ENCODE peak calls at places on chromosome 7, in nine cellular contexts. N is adrenal gland, I is GM23338, S is heart left ventricle, U is K562, L is mucosa of descending colon, P is IMR-90, G is spleen, B is colonic mucosa. J is an unnamed sample. For H3K36me3, the result is how much of the 10 kb centered on the place peaks cover.

GRCh38 chr7:21450876-21451275 is 23.0 kb downstream of the SP4 start:
- DNase-seq in G (no peak), P (no peak), I (no peak), U (no peak), S (no peak), N (no peak), B (no peak), L (no peak), J (no peak)

GRCh38 chr7:24587853-24588252 is 14.6 kb downstream of the PALS2 start:
- DNase-seq in B (no peak), I (peak), L (no peak), N (no peak), U (peak), G (no peak), P (no peak), S (no peak), J (no peak)

GRCh38 chr7:111030358-111030735 is 60.6 kb upstream of the LRRN3 start:
- DNase-seq in L (no peak), B (no peak), P (no peak), S (no peak), I (no peak), U (no peak), G (no peak), N (no peak), J (no peak)

GRCh38 chr7:106952658-106953231 is 87.7 kb downstream of the PIK3CG start:
- DNase-seq in U (peak), N (peak), B (peak), I (no peak), G (no peak), L (no peak), P (no peak), S (peak), J (peak)

GRCh38 chr7:150363872-150364271 is 4.8 kb upstream of the REPIN1 start:
- DNase-seq in N (no peak), S (no peak), U (no peak), P (no peak), B (no peak), I (no peak), G (no peak), L (no peak), J (no peak)

GRCh38 chr7:153422291-153423189 is 629.7 kb upstream of the DPP6 start:
- DNase-seq in U (no peak), S (no peak), P (no peak), N (no peak), L (no peak), B (no peak), I (no peak), G (no peak), J (no peak)

GRCh38 chr7:121163699-121164098 is 165.1 kb upstream of the WNT16 start:
- DNase-seq in N (no peak), G (no peak), S (no peak), P (no peak), U (no peak), B (no peak), L (no peak), I (no peak), J (no peak)

GRCh38 chr7:54705436-54705835 is 53.6 kb downstream of the SEC61G start:
- DNase-seq in L (no peak), I (no peak), N (no peak), B (no peak), U (no peak), S (no peak), P (peak), G (no peak), J (no peak)

GRCh38 chr7:23680417-23681405 is 712 bp downstream of the FAM221A start:
- DNase-seq in I (peak), B (peak), N (peak), L (peak), S (peak), P (peak), G (peak), U (no peak), J (peak)

GRCh38 chr7:71935674-71936073 is 476.5 kb downstream of the CALN1 start:
- DNase-seq in L (no peak), G (no peak), S (no peak), B (no peak), I (no peak), U (no peak), N (no peak), P (no peak), J (no peak)

GRCh38 chr7:1569016-1569415 is 816 bp downstream of the PSMG3 start:
- DNase-seq in G (no peak), N (no peak), I (no peak), P (peak), L (peak), B (peak), U (peak), S (no peak), J (no peak)

GRCh38 chr7:41956276-41956675 is 253.4 kb upstream of the INHBA start:
- DNase-seq in N (no peak), G (no peak), S (no peak), I (no peak), L (no peak), B (no peak), P (no peak), U (no peak), J (no peak)

GRCh38 chr7:29989257-29989995 is at the start of gene SCRN1:
- DNase-seq in G (peak), I (peak), P (peak), N (peak), L (peak), U (no peak), B (peak), S (peak), J (peak)

GRCh38 chr7:137329411-137329810 is 14.1 kb downstream of the PTN start:
- DNase-seq in P (peak), B (no peak), G (no peak), I (no peak), U (no peak), L (no peak), N (no peak), S (no peak), J (no peak)

GRCh38 chr7:39299695-39300094 is 266.5 kb upstream of the YAE1 start:
- DNase-seq in L (no peak), B (no peak), U (no peak), S (no peak), P (no peak), G (no peak), N (no peak), I (no peak), J (no peak)

GRCh38 chr7:155589001-155589980 is 42.9 kb upstream of the CNPY1 start:
- DNase-seq in N (no peak), S (no peak), I (no peak), L (no peak), B (no peak), P (no peak), G (peak), U (no peak), J (no peak)

GRCh38 chr7:1149351-1149794 is 10.6 kb downstream of the ZFAND2A start:
- DNase-seq in S (no peak), U (no peak), I (no peak), P (no peak), B (no peak), N (no peak), L (no peak), G (peak), J (no peak)

DNA sequence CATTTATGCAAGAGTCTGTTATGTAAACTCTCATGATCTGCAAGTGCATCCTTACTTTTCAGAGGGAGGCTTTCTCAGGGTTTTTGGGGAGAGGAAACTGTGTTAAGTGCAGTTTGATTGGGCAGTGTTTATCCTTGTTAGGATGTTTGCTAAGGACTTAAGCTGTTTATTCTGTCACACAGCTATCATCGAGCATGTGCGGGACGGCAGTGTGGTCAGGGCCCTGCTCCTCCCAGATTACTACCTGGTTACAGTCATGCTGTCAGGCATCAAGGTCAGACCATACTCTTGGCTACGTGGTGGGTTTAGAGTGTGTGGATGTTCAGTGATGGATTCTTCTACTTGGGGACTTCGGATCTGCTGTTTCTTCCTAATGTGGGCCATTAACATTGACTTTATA is 50.3 kb downstream of the SND1 start:
- DNase-seq in P (no peak), S (no peak), U (no peak), N (no peak), I (no peak), G (no peak), L (no peak), B (no peak), J (no peak)
- H3K36me3 ChIP-seq in P (under half), S (half or more), U (half or more), N (under half), I (half or more), G (under half), L (under half), B (under half), J (half or more)

DNA sequence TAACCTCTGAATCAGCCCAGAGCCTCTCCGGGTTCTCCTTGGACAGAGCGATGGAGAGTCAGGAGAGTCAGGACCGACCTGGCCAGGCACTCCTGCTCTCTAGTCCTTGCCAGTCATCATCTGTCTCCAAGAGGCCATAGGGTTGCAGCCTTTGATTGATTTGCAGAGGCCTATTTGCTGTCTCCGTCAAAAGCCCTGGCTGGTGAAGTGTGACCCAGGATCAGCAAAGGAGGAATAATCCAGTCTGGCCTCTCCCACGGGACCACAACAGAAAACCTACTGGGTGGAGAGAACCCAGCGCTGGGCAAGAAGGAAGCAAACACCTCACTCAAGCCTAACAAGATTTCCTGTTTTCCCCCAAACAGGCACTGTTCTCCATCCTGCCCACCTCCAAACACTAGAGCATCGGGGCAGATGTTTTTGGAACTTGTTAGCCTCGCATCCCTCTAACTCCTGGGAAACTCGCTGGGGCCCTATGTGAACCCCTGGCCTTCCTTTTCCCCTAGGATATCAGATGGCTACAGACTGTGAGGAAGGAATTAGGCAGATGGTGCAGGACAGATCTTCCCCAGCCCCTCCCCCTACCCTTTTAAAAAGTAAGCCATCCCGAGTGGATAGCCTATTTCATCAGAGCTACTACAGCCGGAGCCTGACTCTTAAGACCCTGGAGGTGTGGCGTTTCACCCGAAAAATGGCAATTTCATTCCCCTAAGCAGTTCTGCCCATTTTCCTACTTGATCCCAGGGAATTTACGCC is 54.3 kb downstream of the PODXL start:
- DNase-seq in I (no peak), G (no peak), U (no peak), S (no peak), N (no peak), L (no peak), B (no peak), P (no peak), J (no peak)
- TF ChIP-seq CTCF in I (no peak), G (no peak), U (no peak), S (no peak), N (no peak), L (no peak), B (no peak), P (no peak), J (no peak)

GRCh38 chr7:44694326-44694725 is 54.3 kb upstream of the ZMIZ2 start:
- DNase-seq in N (no peak), P (no peak), G (no peak), L (no peak), B (no peak), U (no peak), I (no peak), S (no peak), J (no peak)
- H3K36me3 ChIP-seq in N (under half), P (under half), G (half or more), L (under half), B (under half), U (half or more), I (under half), S (half or more), J (half or more)

DNA sequence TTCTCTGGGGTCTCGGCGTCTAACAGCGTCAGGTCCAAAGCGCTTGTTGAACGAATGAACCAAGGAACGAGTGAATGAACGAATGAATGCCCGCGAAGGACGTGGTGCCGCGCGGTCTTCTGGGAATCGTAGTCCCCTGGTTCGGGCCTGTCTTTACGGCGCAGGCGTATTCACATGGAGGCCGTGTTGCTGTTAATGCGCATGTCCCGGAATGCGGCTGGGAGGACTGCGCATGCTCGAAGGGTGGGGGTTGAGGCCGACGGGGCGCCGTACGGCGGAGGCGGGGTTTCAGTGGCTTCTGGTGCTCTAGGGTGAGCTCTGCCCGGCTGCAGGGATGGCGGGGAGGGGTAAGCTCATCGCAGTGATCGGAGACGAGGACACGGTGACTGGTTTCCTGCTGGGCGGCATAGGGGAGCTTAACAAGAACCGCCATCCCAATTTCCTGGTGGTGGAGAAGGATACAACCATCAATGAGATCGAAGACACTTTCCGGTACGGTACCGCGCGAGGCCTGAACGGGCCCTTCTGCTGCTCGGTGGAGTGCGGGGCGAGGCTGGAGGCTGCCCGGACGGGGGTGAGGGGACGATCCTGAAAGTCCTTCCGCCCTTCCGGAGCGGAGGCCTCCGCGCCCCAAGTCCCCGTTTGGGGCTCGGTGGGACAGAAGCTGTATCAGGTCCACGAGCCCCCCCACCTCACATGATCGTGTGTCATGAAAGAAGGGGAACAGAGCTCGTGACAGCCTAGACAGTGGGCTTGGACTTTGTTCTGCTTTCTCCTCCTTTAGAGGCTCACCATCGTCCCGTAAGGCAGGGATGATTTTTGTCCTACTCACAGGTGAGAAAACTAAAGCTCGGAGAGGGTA is at the start of gene ATP6V1F:
- DNase-seq in P (peak), N (peak), L (peak), U (peak), S (peak), G (peak), I (peak), B (peak), J (peak)
- TF ChIP-seq CTCF in P (peak), N (peak), L (no peak), U (peak), S (no peak), G (no peak), I (no peak), B (no peak), J (no peak)

GRCh38 chr7:152193882-152194281 is 168.4 kb downstream of the GALNT11 start:
- DNase-seq in L (no peak), U (no peak), I (no peak), N (no peak), S (no peak), G (no peak), B (no peak), P (no peak), J (no peak)
- H3K36me3 ChIP-seq in L (under half), U (half or more), I (under half), N (under half), S (half or more), G (under half), B (under half), P (under half), J (under half)

GRCh38 chr7:47355684-47356083 is 226.2 kb downstream of the TNS3 start:
- DNase-seq in P (no peak), L (no peak), S (no peak), B (no peak), N (no peak), G (peak), I (no peak), U (no peak), J (no peak)

GRCh38 chr7:47354831-47355541 is 226.9 kb downstream of the TNS3 start:
- DNase-seq in P (no peak), S (peak), I (no peak), G (peak), L (peak), U (peak), B (peak), N (no peak), J (peak)

GRCh38 chr7:47357863-47358262 is 224.0 kb downstream of the TNS3 start:
- DNase-seq in G (peak), B (no peak), I (no peak), S (no peak), P (no peak), N (no peak), U (no peak), L (no peak), J (no peak)

GRCh38 chr7:47357398-47357797 is 224.5 kb downstream of the TNS3 start:
- DNase-seq in I (no peak), U (no peak), S (no peak), L (no peak), P (no peak), B (peak), G (peak), N (no peak), J (no peak)

DNA sequence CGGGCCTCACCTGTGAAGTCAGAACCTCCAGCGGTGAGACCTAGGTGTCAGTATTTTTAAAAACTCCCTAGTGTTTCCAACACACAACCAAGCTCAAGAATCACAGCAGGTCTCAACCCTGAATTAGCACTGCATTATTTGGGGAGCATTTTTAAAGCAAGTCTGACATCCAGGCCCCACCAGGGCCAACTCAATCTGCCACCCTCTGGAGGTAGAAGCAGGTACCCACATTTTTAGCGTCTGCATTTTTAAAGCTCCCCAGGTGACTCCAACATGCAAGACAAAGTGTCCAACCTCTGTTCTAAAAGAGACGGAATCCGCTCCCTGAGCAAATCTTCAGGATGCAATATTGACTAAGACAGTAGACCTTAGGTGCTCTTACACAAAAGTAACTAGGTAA is 225.7 kb downstream of the TNS3 start:
- DNase-seq in I (peak), N (no peak), B (no peak), P (no peak), G (no peak), S (no peak), L (no peak), U (no peak), J (no peak)
- TF ChIP-seq CTCF in I (peak), N (no peak), B (no peak), P (no peak), G (no peak), S (no peak), L (no peak), U (no peak), J (no peak)

GRCh38 chr7:74514131-74514591 is 60.5 kb downstream of the GTF2IRD1 start:
- DNase-seq in I (no peak), U (no peak), S (peak), G (no peak), N (no peak), L (no peak), P (no peak), B (no peak), J (peak)

GRCh38 chr7:74516214-74516613 is 62.5 kb downstream of the GTF2IRD1 start:
- DNase-seq in U (no peak), N (no peak), G (no peak), P (no peak), L (no peak), S (no peak), I (no peak), B (no peak), J (no peak)

GRCh38 chr7:74511360-74511759 is 57.7 kb downstream of the GTF2IRD1 start:
- DNase-seq in G (no peak), L (no peak), U (no peak), S (no peak), N (no peak), I (no peak), B (no peak), P (peak), J (no peak)

GRCh38 chr7:74515276-74515675 is 61.6 kb downstream of the GTF2IRD1 start:
- DNase-seq in G (no peak), L (no peak), I (no peak), N (no peak), P (no peak), S (no peak), U (no peak), B (no peak), J (no peak)

GRCh38 chr7:74512762-74513161 is 59.1 kb downstream of the GTF2IRD1 start:
- DNase-seq in B (no peak), S (no peak), N (no peak), I (no peak), G (no peak), U (no peak), L (no peak), P (no peak), J (no peak)
- H3K36me3 ChIP-seq in B (under half), S (under half), N (under half), I (under half), G (under half), U (under half), L (under half), P (under half), J (under half)

J was measured in heart right ventricle.